ENCODE peak calls at places on chromosomes 13 and 19, in eight cellular contexts. N is brain microvascular endothelial cell; V is T follicular helper cell; I is stimulated activated CD8-positive, alpha-beta memory T cell treated with anti-CD3 and anti-CD28 coated beads, Interleukin-12 subunit alpha, Interleukin-12 subunit beta, amount 100 ng/mL, for 4 hours; A is body of pancreas; Q is DMS153; G is NCI-H748 treated with DMSO at 0.1 percent for 48 hours; H is neuronal stem cell. T is an unnamed sample.
A peak's percentile ranks its signal among the peaks of the same experiment; 100 is the strongest.

GRCh38 chr13:42970824-42971669 is 21.0 kb downstream of the EPSTI1 start:
- DNase-seq in G (peak; percentile 12), A (peak; percentile 35), H (peak; percentile 47), V (no peak), N (peak; percentile 64), Q (no peak), I (no peak), T (no peak)

GRCh38 chr19:23525265-23525862 is 130.1 kb upstream of the ZNF91 start:
- DNase-seq in A (no peak), I (no peak), N (no peak), H (no peak), Q (no peak), V (no peak), G (no peak), T (no peak)

GRCh38 chr19:34288381-34288780 is 34.0 kb downstream of the GARRE1 start:
- DNase-seq in N (no peak), H (no peak), I (no peak), G (no peak), A (no peak), V (no peak), Q (no peak), T (no peak)

GRCh38 chr13:40190656-40191100 is 475.8 kb downstream of the FOXO1 start:
- DNase-seq in I (no peak), N (peak; percentile 84), G (no peak), A (peak; percentile 47), Q (no peak), H (peak; percentile 57), V (peak; percentile 62), T (no peak)

GRCh38 chr13:84653915-84654534 is 771.8 kb upstream of the SLITRK1 start:
- DNase-seq in N (no peak), H (no peak), G (no peak), I (no peak), A (no peak), V (no peak), Q (no peak), T (no peak)

GRCh38 chr19:17929056-17929455 is 3.8 kb upstream of the CCDC124 start:
- DNase-seq in H (no peak), G (no peak), V (no peak), A (no peak), I (no peak), N (no peak), Q (no peak), T (no peak)

GRCh38 chr13:21344662-21345176 is 114.4 kb downstream of the ZDHHC20 start:
- DNase-seq in H (no peak), I (no peak), N (no peak), V (no peak), G (no peak), Q (no peak), A (no peak), T (no peak)

GRCh38 chr19:47446534-47447469 is 24.9 kb downstream of the SLC8A2 start:
- DNase-seq in A (no peak), I (no peak), H (no peak), Q (peak; percentile 87), V (no peak), G (peak; percentile 30), N (no peak), T (peak; percentile 81)

GRCh38 chr13:106230450-106230849 is 305.0 kb downstream of the EFNB2 start:
- DNase-seq in V (no peak), A (no peak), I (no peak), H (no peak), N (peak; percentile 22), Q (no peak), G (no peak), T (no peak)

GRCh38 chr13:97225533-97225932 is 3.4 kb downstream of the MBNL2 start:
- DNase-seq in V (no peak), Q (no peak), I (no peak), N (no peak), A (no peak), G (no peak), H (no peak), T (no peak)

GRCh38 chr13:31970237-31970930 is 61.2 kb upstream of the FRY start:
- DNase-seq in H (no peak), A (no peak), I (no peak), Q (no peak), G (no peak), V (no peak), N (peak; percentile 88), T (no peak)

GRCh38 chr19:7368456-7368855 is 19.7 kb downstream of the ARHGEF18 start:
- DNase-seq in G (no peak), I (no peak), H (no peak), N (no peak), V (no peak), A (peak; percentile 23), Q (no peak), T (no peak)

GRCh38 chr13:42071667-42072419 is 23.4 kb downstream of the DGKH start:
- DNase-seq in A (no peak), Q (no peak), G (no peak), H (no peak), V (no peak), I (no peak), N (peak; percentile 68), T (no peak)